ENCODE peak calls at places on chromosomes 7 and 10, in seven cellular contexts. One of them, this sample, is unnamed.

GRCh38 chr10:131983780-131984179 is 2.1 kb upstream of the BNIP3 start:
- DNase-seq in kidney glomerular epithelial cell: peak; percentile 60
- DNase-seq in cardiac muscle cell: peak; percentile 68
- DNase-seq in iris pigment epithelial cell: peak; percentile 97
- DNase-seq in T-helper 2 cell: no peak
- DNase-seq in GF-D8: no peak
- DNase-seq in occipital lobe: no peak
- DNase-seq in this sample: no peak

GRCh38 chr7:36967387-36967786 is 243.1 kb upstream of the AOAH start:
- DNase-seq in kidney glomerular epithelial cell: peak; percentile 37
- DNase-seq in iris pigment epithelial cell: peak; percentile 63
- DNase-seq in cardiac muscle cell: peak; percentile 82
- DNase-seq in occipital lobe: no peak
- DNase-seq in T-helper 2 cell: no peak
- DNase-seq in GF-D8: no peak
- DNase-seq in this sample: no peak

GRCh38 chr10:132225849-132226205 is 39.1 kb downstream of the DPYSL4 start:
- DNase-seq in cardiac muscle cell: no peak
- DNase-seq in GF-D8: no peak
- DNase-seq in occipital lobe: no peak
- DNase-seq in kidney glomerular epithelial cell: no peak
- DNase-seq in iris pigment epithelial cell: no peak
- DNase-seq in T-helper 2 cell: no peak
- DNase-seq in this sample: no peak

GRCh38 chr10:73974309-73974946 is 23.5 kb upstream of the VCL start:
- DNase-seq in cardiac muscle cell: no peak
- DNase-seq in occipital lobe: no peak
- DNase-seq in T-helper 2 cell: no peak
- DNase-seq in iris pigment epithelial cell: no peak
- DNase-seq in GF-D8: no peak
- DNase-seq in kidney glomerular epithelial cell: no peak
- DNase-seq in this sample: no peak

GRCh38 chr10:119006451-119007210 is 22.9 kb upstream of the NANOS1 start:
- DNase-seq in iris pigment epithelial cell: peak; percentile 100
- DNase-seq in occipital lobe: peak; percentile 41
- DNase-seq in kidney glomerular epithelial cell: peak; percentile 86
- DNase-seq in GF-D8: no peak
- DNase-seq in T-helper 2 cell: no peak
- DNase-seq in cardiac muscle cell: peak; percentile 94
- DNase-seq in this sample: peak; percentile 63

GRCh38 chr10:131831561-131831960 is 69.2 kb upstream of the PPP2R2D start:
- DNase-seq in T-helper 2 cell: no peak
- DNase-seq in cardiac muscle cell: no peak
- DNase-seq in GF-D8: no peak
- DNase-seq in occipital lobe: no peak
- DNase-seq in iris pigment epithelial cell: no peak
- DNase-seq in kidney glomerular epithelial cell: no peak
- DNase-seq in this sample: no peak

GRCh38 chr7:52018680-52019054 is 702.1 kb upstream of the COBL start:
- DNase-seq in T-helper 2 cell: no peak
- DNase-seq in cardiac muscle cell: no peak
- DNase-seq in GF-D8: no peak
- DNase-seq in occipital lobe: no peak
- DNase-seq in iris pigment epithelial cell: no peak
- DNase-seq in kidney glomerular epithelial cell: no peak
- DNase-seq in this sample: no peak

GRCh38 chr10:110790913-110791525 is 80.7 kb upstream of the PDCD4 start:
- DNase-seq in T-helper 2 cell: no peak
- DNase-seq in occipital lobe: no peak
- DNase-seq in kidney glomerular epithelial cell: no peak
- DNase-seq in iris pigment epithelial cell: no peak
- DNase-seq in cardiac muscle cell: no peak
- DNase-seq in GF-D8: no peak
- DNase-seq in this sample: no peak

GRCh38 chr10:103853428-103854264 is 1.7 kb downstream of the SH3PXD2A start:
- DNase-seq in GF-D8: no peak
- DNase-seq in iris pigment epithelial cell: no peak
- DNase-seq in cardiac muscle cell: no peak
- DNase-seq in T-helper 2 cell: no peak
- DNase-seq in occipital lobe: no peak
- DNase-seq in kidney glomerular epithelial cell: no peak
- DNase-seq in this sample: no peak

GRCh38 chr7:119783799-119784198 is 489.2 kb upstream of the KCND2 start:
- DNase-seq in iris pigment epithelial cell: peak; percentile 39
- DNase-seq in occipital lobe: no peak
- DNase-seq in cardiac muscle cell: peak; percentile 68
- DNase-seq in T-helper 2 cell: no peak
- DNase-seq in kidney glomerular epithelial cell: peak; percentile 11
- DNase-seq in GF-D8: no peak
- DNase-seq in this sample: no peak

GRCh38 chr7:78620931-78621330 is 822.4 kb downstream of the PHTF2 start:
- DNase-seq in GF-D8: no peak
- DNase-seq in cardiac muscle cell: peak; percentile 10
- DNase-seq in occipital lobe: no peak
- DNase-seq in iris pigment epithelial cell: peak; percentile 9
- DNase-seq in kidney glomerular epithelial cell: no peak
- DNase-seq in T-helper 2 cell: no peak
- DNase-seq in this sample: no peak

GRCh38 chr10:78981257-78981969 is 87.4 kb upstream of the ZMIZ1 start:
- DNase-seq in T-helper 2 cell: no peak
- DNase-seq in GF-D8: no peak
- DNase-seq in cardiac muscle cell: no peak
- DNase-seq in kidney glomerular epithelial cell: no peak
- DNase-seq in occipital lobe: no peak
- DNase-seq in iris pigment epithelial cell: no peak
- DNase-seq in this sample: no peak

GRCh38 chr7:150396426-150397375 is 17.6 kb downstream of the ZNF775 start:
- DNase-seq in occipital lobe: no peak
- DNase-seq in GF-D8: no peak
- DNase-seq in T-helper 2 cell: no peak
- DNase-seq in iris pigment epithelial cell: no peak
- DNase-seq in cardiac muscle cell: no peak
- DNase-seq in kidney glomerular epithelial cell: no peak
- DNase-seq in this sample: peak; percentile 44